ENCODE peak calls at places on chromosomes 11 and 22, in ten cellular contexts. W, P, D, T, M, R, N, O, I and Q are unnamed samples.

GRCh38 chr22:23418159-23418788 is 161.8 kb downstream of the IGLL1 start:
- DNase-seq in W (no peak), M (peak), O (no peak), D (no peak), P (no peak), R (no peak), I (no peak), N (no peak), T (no peak), Q (no peak)

GRCh38 chr11:2314525-2315394 is 12.9 kb downstream of the TSPAN32 start:
- DNase-seq in P (no peak), I (no peak), W (peak), D (peak), O (peak), R (peak), M (no peak), N (peak), T (peak), Q (peak)

GRCh38 chr11:33197915-33198727 is 36.8 kb upstream of the CSTF3 start:
- DNase-seq in O (no peak), W (no peak), D (no peak), I (peak), P (no peak), M (no peak), N (no peak), T (no peak), R (no peak), Q (no peak)

GRCh38 chr11:67370351-67371076 is 2.9 kb downstream of the CLCF1 start:
- DNase-seq in O (no peak), T (no peak), D (no peak), P (no peak), N (no peak), I (no peak), M (peak), W (peak), R (no peak), Q (no peak)

GRCh38 chr22:30224161-30224857 is 22.2 kb downstream of the LIF start:
- DNase-seq in T (no peak), M (no peak), W (no peak), O (no peak), D (no peak), P (no peak), I (no peak), R (no peak), N (no peak), Q (no peak)

GRCh38 chr22:25970348-25970995 is 198.8 kb upstream of the SEZ6L start:
- DNase-seq in P (peak), M (peak), T (no peak), D (no peak), R (no peak), I (no peak), W (no peak), N (no peak), O (peak), Q (peak)

GRCh38 chr22:41964106-41964494 is 5.1 kb upstream of the SEPTIN3 start:
- DNase-seq in D (no peak), T (no peak), N (no peak), W (no peak), O (no peak), R (no peak), I (no peak), M (no peak), P (no peak), Q (no peak)

GRCh38 chr22:26584010-26584409 is 5.9 kb downstream of the TPST2 start:
- DNase-seq in R (no peak), I (no peak), N (peak), O (no peak), P (no peak), T (no peak), D (no peak), W (no peak), M (no peak), Q (no peak)

GRCh38 chr11:17432041-17432440 is 43.6 kb upstream of the KCNJ11 start:
- DNase-seq in M (no peak), I (no peak), T (no peak), N (peak), R (no peak), O (no peak), W (no peak), P (no peak), D (no peak), Q (no peak)

GRCh38 chr11:47856186-47856585 is 8.0 kb upstream of the NUP160 start:
- DNase-seq in R (no peak), P (no peak), O (no peak), W (no peak), N (no peak), D (no peak), M (no peak), T (no peak), I (no peak), Q (no peak)

GRCh38 chr11:126282742-126283591 is at the start of gene TIRAP:
- DNase-seq in N (peak), P (peak), T (peak), D (peak), R (no peak), O (peak), I (peak), W (peak), M (peak), Q (peak)

GRCh38 chr11:112485280-112485679 is 224.6 kb upstream of the PLET1 start:
- DNase-seq in I (no peak), R (no peak), N (no peak), W (no peak), T (no peak), P (peak), M (peak), D (no peak), O (no peak), Q (no peak)

GRCh38 chr11:64211181-64211872 is 4.8 kb downstream of the FERMT3 start:
- DNase-seq in N (no peak), R (no peak), O (no peak), T (no peak), D (no peak), P (no peak), W (no peak), I (no peak), M (no peak), Q (peak)

GRCh38 chr11:88632163-88632562 is 294.6 kb upstream of the CTSC start:
- DNase-seq in T (no peak), W (no peak), D (no peak), I (no peak), P (no peak), M (no peak), O (no peak), R (no peak), N (no peak), Q (no peak)

GRCh38 chr11:120805960-120806555 is 217.8 kb upstream of the TBCEL start:
- DNase-seq in D (no peak), P (no peak), T (no peak), R (no peak), I (no peak), W (no peak), O (no peak), M (no peak), N (no peak), Q (no peak)

GRCh38 chr11:76588455-76589325 is 81.9 kb downstream of the LRRC32 start:
- DNase-seq in M (no peak), W (peak), I (peak), P (no peak), N (peak), D (peak), O (peak), T (no peak), R (no peak), Q (peak)

GRCh38 chr11:62547691-62548281 is 1.2 kb upstream of the AHNAK start:
- DNase-seq in M (peak), T (peak), P (no peak), W (no peak), O (peak), I (no peak), N (no peak), D (peak), R (no peak), Q (no peak)

DNA sequence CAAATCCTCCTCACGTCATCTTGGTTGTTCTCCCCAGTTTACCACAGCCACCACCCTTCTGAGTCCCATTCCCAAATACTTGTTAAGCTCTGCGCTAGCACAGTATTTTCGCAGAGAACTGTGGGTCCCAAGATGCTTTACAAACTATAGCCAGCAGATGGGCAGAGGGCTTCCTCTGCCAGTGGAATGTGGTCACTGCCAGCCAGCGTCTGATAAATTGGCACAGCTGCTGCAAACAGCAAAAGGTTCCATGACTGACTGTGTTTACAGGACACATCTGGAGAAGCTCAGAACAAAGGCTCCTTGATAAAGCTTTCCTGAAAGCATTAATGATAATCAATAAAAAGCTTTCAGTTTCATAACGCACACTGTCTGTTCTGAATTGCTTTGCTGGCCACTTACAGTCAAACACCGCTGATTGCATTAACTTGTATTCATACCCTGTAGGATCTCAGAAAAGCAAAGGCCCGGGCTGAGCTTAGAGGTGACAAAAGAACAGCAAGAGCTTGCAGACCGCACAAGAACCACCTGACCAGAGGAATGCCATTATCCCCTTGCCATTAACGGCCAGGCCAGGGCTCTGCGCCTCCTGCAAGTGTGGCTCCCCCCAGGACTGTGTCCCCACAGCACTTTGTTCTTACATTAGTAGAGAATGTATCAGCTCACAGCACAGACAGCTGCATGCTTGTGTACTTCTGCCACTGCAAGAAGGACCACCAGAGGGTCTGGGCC is 120.6 kb downstream of the MICAL3 start:
- DNase-seq in O (no peak), N (no peak), D (no peak), R (no peak), P (peak), T (peak), M (peak), W (no peak), I (no peak), Q (no peak)
- TF ChIP-seq CTCF in O (no peak), N (no peak), D (no peak), R (no peak), P (no peak), T (peak), M (peak), W (no peak), I (no peak), Q (no peak)

GRCh38 chr22:43092085-43092484 is 2.9 kb upstream of the TTLL1 start:
- DNase-seq in P (no peak), O (no peak), I (peak), M (no peak), T (no peak), R (no peak), D (no peak), W (no peak), N (no peak), Q (no peak)

GRCh38 chr22:43090130-43090789 is 1.1 kb upstream of the TTLL1 start:
- DNase-seq in M (peak), D (peak), T (peak), R (peak), W (peak), N (no peak), I (peak), P (no peak), O (no peak), Q (peak)

GRCh38 chr22:43094551-43094950 is 5.4 kb upstream of the TTLL1 start:
- DNase-seq in R (no peak), O (no peak), M (no peak), D (no peak), P (no peak), W (no peak), N (no peak), T (no peak), I (no peak), Q (no peak)

GRCh38 chr22:43096420-43096819 is 7.2 kb upstream of the TTLL1 start:
- DNase-seq in T (no peak), P (no peak), M (no peak), R (no peak), O (no peak), I (no peak), D (no peak), W (no peak), N (no peak), Q (no peak)

DNA sequence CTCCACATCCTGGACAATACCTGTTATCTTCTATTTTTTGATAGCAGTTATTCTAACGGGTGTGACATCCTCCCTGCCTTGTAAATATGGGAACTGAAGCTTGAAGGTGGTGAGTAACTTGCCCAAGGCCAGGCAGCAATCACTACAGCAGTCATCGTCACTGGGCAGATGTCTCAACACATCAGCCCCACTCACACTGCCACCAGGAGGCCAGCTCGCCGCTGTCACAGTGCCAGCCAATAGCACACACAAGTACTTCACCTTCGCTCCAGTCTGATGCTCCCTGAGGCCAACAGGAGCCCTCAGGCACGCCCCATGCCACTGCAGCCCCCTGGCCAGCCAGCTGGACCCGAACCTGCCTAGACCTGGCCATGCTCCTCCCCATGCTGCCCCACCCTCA is 4.9 kb upstream of the TTLL1 start:
- DNase-seq in D (no peak), P (no peak), R (no peak), M (no peak), I (peak), N (no peak), T (no peak), O (no peak), W (peak), Q (peak)
- TF ChIP-seq CTCF in D (no peak), P (peak), R (no peak), M (no peak), I (peak), N (no peak), T (no peak), O (no peak), W (no peak), Q (no peak)

GRCh38 chr11:131977854-131978253 is 607.4 kb downstream of the NTM start:
- DNase-seq in N (no peak), R (no peak), T (no peak), D (no peak), M (no peak), I (no peak), O (no peak), P (peak), W (peak), Q (no peak)
- TF ChIP-seq CTCF in N (no peak), R (no peak), T (no peak), D (no peak), M (no peak), I (no peak), O (no peak), P (no peak), W (no peak), Q (no peak)

GRCh38 chr11:114059278-114059983 is at the start of gene ZBTB16:
- DNase-seq in M (peak), O (peak), R (no peak), P (peak), T (peak), D (peak), N (peak), W (peak), I (peak), Q (peak)
- TF ChIP-seq CTCF in M (no peak), O (peak), R (no peak), P (peak), T (peak), D (no peak), N (peak), W (peak), I (no peak), Q (peak)

GRCh38 chr22:33126881-33127280 is 68.7 kb upstream of the SYN3 start:
- DNase-seq in I (no peak), R (no peak), M (peak), N (no peak), W (no peak), P (peak), O (no peak), D (no peak), T (no peak), Q (no peak)

GRCh38 chr22:33129621-33130020 is 71.4 kb upstream of the SYN3 start:
- DNase-seq in P (no peak), W (no peak), D (no peak), T (no peak), N (no peak), R (no peak), O (no peak), I (no peak), M (no peak), Q (no peak)

DNA sequence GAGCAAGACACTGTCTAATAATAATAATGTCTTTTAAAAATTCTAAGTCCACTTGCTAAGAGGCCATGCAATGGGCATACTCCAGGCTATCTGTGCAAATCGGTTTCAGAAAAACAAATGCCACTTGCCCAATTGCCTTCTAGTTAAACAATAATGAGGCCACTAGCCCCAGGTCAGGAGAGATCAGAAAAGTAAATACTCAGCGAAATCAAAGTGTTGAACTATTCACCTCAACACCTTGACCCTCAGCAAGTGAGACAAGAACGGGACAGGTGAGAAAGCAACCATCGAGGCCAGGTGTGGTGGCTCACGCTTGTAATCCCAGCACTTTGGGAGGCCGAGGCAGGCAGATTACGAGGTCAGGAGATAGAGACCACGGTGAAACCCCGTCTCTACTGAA is 72.3 kb upstream of the SYN3 start:
- DNase-seq in O (no peak), P (no peak), D (no peak), M (no peak), N (no peak), I (no peak), R (no peak), T (no peak), W (no peak), Q (no peak)
- TF ChIP-seq CTCF in O (no peak), P (no peak), D (no peak), M (no peak), N (no peak), I (no peak), R (no peak), T (no peak), W (no peak), Q (no peak)

DNA sequence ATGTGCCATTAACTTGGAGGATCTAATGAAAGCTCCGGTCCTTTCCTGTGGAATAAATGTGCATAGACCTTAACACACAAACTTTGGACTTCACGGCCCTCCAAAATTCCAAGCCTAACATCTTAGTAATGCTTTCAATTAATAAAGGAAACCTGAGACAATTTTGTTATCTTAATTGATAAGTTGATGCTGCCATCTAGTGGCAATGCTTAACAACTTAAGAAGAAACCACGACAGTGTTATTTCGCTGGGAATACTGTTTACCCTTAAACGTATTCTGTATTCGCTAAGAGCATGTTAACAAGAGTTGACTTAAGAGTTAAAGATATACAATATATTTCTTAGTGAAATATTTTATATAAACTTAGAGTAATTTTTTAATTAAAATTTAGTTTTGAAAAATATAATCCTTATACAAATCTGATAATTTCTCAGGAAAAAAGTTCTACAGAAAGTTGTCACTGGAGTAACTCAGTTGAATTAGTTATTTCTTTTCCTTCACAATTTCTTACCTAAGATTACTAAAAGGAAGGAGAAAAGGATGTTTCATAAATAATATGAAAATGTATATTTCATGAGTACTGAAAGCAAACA is 35.0 kb upstream of the OR9G4 start:
- DNase-seq in N (no peak), I (peak), W (peak), T (no peak), M (peak), O (no peak), P (peak), R (peak), D (no peak), Q (no peak)
- TF ChIP-seq CTCF in N (peak), I (no peak), W (peak), T (peak), M (peak), O (peak), P (peak), R (peak), D (peak), Q (peak)

DNA sequence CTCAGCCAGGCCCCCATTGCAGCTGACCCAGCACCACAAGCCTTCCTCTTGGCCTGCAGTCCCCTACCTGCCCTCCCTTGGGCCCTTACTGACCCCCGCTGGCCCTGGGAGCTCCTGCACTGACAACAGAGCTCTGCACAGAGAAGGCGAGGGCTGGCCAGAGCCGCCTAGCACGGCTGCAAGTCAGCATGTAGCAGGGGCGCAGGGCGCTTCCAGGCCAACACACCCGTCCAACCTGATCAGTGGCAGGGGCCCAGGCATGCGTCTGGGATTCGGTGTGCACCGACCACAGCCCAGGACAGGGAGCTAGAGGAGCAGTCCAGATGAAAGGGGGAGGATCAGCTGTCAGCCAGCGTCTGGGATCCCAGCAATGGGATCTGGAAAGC is 7.6 kb downstream of the WNT7B start:
- DNase-seq in D (no peak), R (no peak), P (peak), T (no peak), W (no peak), M (peak), O (no peak), I (no peak), N (no peak), Q (no peak)
- TF ChIP-seq CTCF in D (no peak), R (peak), P (peak), T (no peak), W (peak), M (peak), O (no peak), I (no peak), N (no peak), Q (no peak)